ENCODE peak calls at places on chromosomes 3 and 15, in ten cellular contexts. One of them, this sample, is unnamed.
A peak's percentile ranks its signal among the peaks of the same experiment; 100 is the strongest.

GRCh38 chr15:65916664-65917406 is 47.5 kb downstream of the RAB11A start:
- DNase-seq in caudate nucleus: peak; percentile 58
- DNase-seq in fibroblast of lung: peak; percentile 65
- DNase-seq in erythroblast: peak; percentile 28
- DNase-seq in foreskin fibroblast: peak; percentile 84
- DNase-seq in stimulated activated CD4-positive, alpha-beta T cell treated with anti-CD3 and anti-CD28 coated beads, Interleukin-12 subunit alpha, Interleukin-12 subunit beta, amount 100 ng/mL, for 4 hours: peak; percentile 19
- DNase-seq in stimulated activated CD8-positive, alpha-beta memory T cell treated with anti-CD3 and anti-CD28 coated beads, Interleukin-15, amount 100 ng/mL, for 4 hours: no peak
- DNase-seq in HCEC 1CT: peak; percentile 43
- DNase-seq in GM23338: peak; percentile 88
- DNase-seq in midbrain: peak; percentile 72
- DNase-seq in this sample: peak; percentile 68

GRCh38 chr15:98062869-98063268 is 102.4 kb downstream of the ARRDC4 start:
- DNase-seq in GM23338: no peak
- DNase-seq in erythroblast: no peak
- DNase-seq in midbrain: no peak
- DNase-seq in stimulated activated CD4-positive, alpha-beta T cell treated with anti-CD3 and anti-CD28 coated beads, Interleukin-12 subunit alpha, Interleukin-12 subunit beta, amount 100 ng/mL, for 4 hours: no peak
- DNase-seq in foreskin fibroblast: no peak
- DNase-seq in caudate nucleus: no peak
- DNase-seq in HCEC 1CT: no peak
- DNase-seq in stimulated activated CD8-positive, alpha-beta memory T cell treated with anti-CD3 and anti-CD28 coated beads, Interleukin-15, amount 100 ng/mL, for 4 hours: no peak
- DNase-seq in fibroblast of lung: no peak
- DNase-seq in this sample: no peak

GRCh38 chr15:35545316-35545824 is 595 bp downstream of the DPH6 start:
- DNase-seq in stimulated activated CD4-positive, alpha-beta T cell treated with anti-CD3 and anti-CD28 coated beads, Interleukin-12 subunit alpha, Interleukin-12 subunit beta, amount 100 ng/mL, for 4 hours: peak; percentile 27
- DNase-seq in midbrain: no peak
- DNase-seq in caudate nucleus: no peak
- DNase-seq in HCEC 1CT: peak; percentile 63
- DNase-seq in fibroblast of lung: peak; percentile 72
- DNase-seq in GM23338: peak; percentile 50
- DNase-seq in stimulated activated CD8-positive, alpha-beta memory T cell treated with anti-CD3 and anti-CD28 coated beads, Interleukin-15, amount 100 ng/mL, for 4 hours: no peak
- DNase-seq in foreskin fibroblast: peak; percentile 79
- DNase-seq in erythroblast: peak; percentile 86
- DNase-seq in this sample: peak; percentile 32

GRCh38 chr3:183481582-183481981 is 53.2 kb upstream of the MCF2L2 start:
- DNase-seq in GM23338: no peak
- DNase-seq in caudate nucleus: no peak
- DNase-seq in stimulated activated CD4-positive, alpha-beta T cell treated with anti-CD3 and anti-CD28 coated beads, Interleukin-12 subunit alpha, Interleukin-12 subunit beta, amount 100 ng/mL, for 4 hours: no peak
- DNase-seq in stimulated activated CD8-positive, alpha-beta memory T cell treated with anti-CD3 and anti-CD28 coated beads, Interleukin-15, amount 100 ng/mL, for 4 hours: no peak
- DNase-seq in foreskin fibroblast: no peak
- DNase-seq in fibroblast of lung: peak; percentile 79
- DNase-seq in midbrain: no peak
- DNase-seq in erythroblast: no peak
- DNase-seq in HCEC 1CT: no peak
- DNase-seq in this sample: no peak

GRCh38 chr3:75342425-75342824 is 321.7 kb upstream of the FRG2C start:
- DNase-seq in erythroblast: no peak
- DNase-seq in stimulated activated CD4-positive, alpha-beta T cell treated with anti-CD3 and anti-CD28 coated beads, Interleukin-12 subunit alpha, Interleukin-12 subunit beta, amount 100 ng/mL, for 4 hours: no peak
- DNase-seq in midbrain: no peak
- DNase-seq in stimulated activated CD8-positive, alpha-beta memory T cell treated with anti-CD3 and anti-CD28 coated beads, Interleukin-15, amount 100 ng/mL, for 4 hours: no peak
- DNase-seq in caudate nucleus: no peak
- DNase-seq in fibroblast of lung: no peak
- DNase-seq in GM23338: no peak
- DNase-seq in HCEC 1CT: no peak
- DNase-seq in foreskin fibroblast: no peak
- DNase-seq in this sample: no peak

GRCh38 chr3:117786339-117786738 is 1076.8 kb downstream of the TUSC7 start:
- DNase-seq in erythroblast: no peak
- DNase-seq in stimulated activated CD4-positive, alpha-beta T cell treated with anti-CD3 and anti-CD28 coated beads, Interleukin-12 subunit alpha, Interleukin-12 subunit beta, amount 100 ng/mL, for 4 hours: no peak
- DNase-seq in GM23338: no peak
- DNase-seq in midbrain: no peak
- DNase-seq in stimulated activated CD8-positive, alpha-beta memory T cell treated with anti-CD3 and anti-CD28 coated beads, Interleukin-15, amount 100 ng/mL, for 4 hours: no peak
- DNase-seq in HCEC 1CT: no peak
- DNase-seq in foreskin fibroblast: no peak
- DNase-seq in fibroblast of lung: peak; percentile 66
- DNase-seq in caudate nucleus: no peak
- DNase-seq in this sample: no peak

GRCh38 chr3:25246921-25247320 is 181.1 kb upstream of the RARB start:
- DNase-seq in GM23338: peak; percentile 33
- DNase-seq in foreskin fibroblast: no peak
- DNase-seq in fibroblast of lung: no peak
- DNase-seq in stimulated activated CD8-positive, alpha-beta memory T cell treated with anti-CD3 and anti-CD28 coated beads, Interleukin-15, amount 100 ng/mL, for 4 hours: no peak
- DNase-seq in erythroblast: no peak
- DNase-seq in HCEC 1CT: no peak
- DNase-seq in stimulated activated CD4-positive, alpha-beta T cell treated with anti-CD3 and anti-CD28 coated beads, Interleukin-12 subunit alpha, Interleukin-12 subunit beta, amount 100 ng/mL, for 4 hours: no peak
- DNase-seq in midbrain: no peak
- DNase-seq in caudate nucleus: no peak
- DNase-seq in this sample: no peak

GRCh38 chr3:36373084-36373483 is 7.2 kb upstream of the STAC start:
- DNase-seq in midbrain: no peak
- DNase-seq in caudate nucleus: no peak
- DNase-seq in HCEC 1CT: no peak
- DNase-seq in GM23338: no peak
- DNase-seq in stimulated activated CD8-positive, alpha-beta memory T cell treated with anti-CD3 and anti-CD28 coated beads, Interleukin-15, amount 100 ng/mL, for 4 hours: no peak
- DNase-seq in stimulated activated CD4-positive, alpha-beta T cell treated with anti-CD3 and anti-CD28 coated beads, Interleukin-12 subunit alpha, Interleukin-12 subunit beta, amount 100 ng/mL, for 4 hours: no peak
- DNase-seq in fibroblast of lung: peak; percentile 97
- DNase-seq in erythroblast: no peak
- DNase-seq in foreskin fibroblast: peak; percentile 75
- DNase-seq in this sample: no peak

GRCh38 chr3:24242012-24242698 is 252.5 kb downstream of the THRB start:
- DNase-seq in stimulated activated CD4-positive, alpha-beta T cell treated with anti-CD3 and anti-CD28 coated beads, Interleukin-12 subunit alpha, Interleukin-12 subunit beta, amount 100 ng/mL, for 4 hours: no peak
- DNase-seq in erythroblast: no peak
- DNase-seq in midbrain: peak; percentile 21
- DNase-seq in foreskin fibroblast: peak; percentile 88
- DNase-seq in caudate nucleus: no peak
- DNase-seq in fibroblast of lung: peak; percentile 89
- DNase-seq in stimulated activated CD8-positive, alpha-beta memory T cell treated with anti-CD3 and anti-CD28 coated beads, Interleukin-15, amount 100 ng/mL, for 4 hours: no peak
- DNase-seq in HCEC 1CT: peak; percentile 74
- DNase-seq in GM23338: peak; percentile 24
- DNase-seq in this sample: no peak

GRCh38 chr3:86934851-86935250 is 56.1 kb downstream of the VGLL3 start:
- DNase-seq in erythroblast: no peak
- DNase-seq in fibroblast of lung: no peak
- DNase-seq in HCEC 1CT: no peak
- DNase-seq in stimulated activated CD4-positive, alpha-beta T cell treated with anti-CD3 and anti-CD28 coated beads, Interleukin-12 subunit alpha, Interleukin-12 subunit beta, amount 100 ng/mL, for 4 hours: no peak
- DNase-seq in foreskin fibroblast: no peak
- DNase-seq in stimulated activated CD8-positive, alpha-beta memory T cell treated with anti-CD3 and anti-CD28 coated beads, Interleukin-15, amount 100 ng/mL, for 4 hours: no peak
- DNase-seq in caudate nucleus: no peak
- DNase-seq in GM23338: no peak
- DNase-seq in midbrain: no peak
- DNase-seq in this sample: no peak

GRCh38 chr3:128701342-128702212 is 24.4 kb upstream of the RAB7A start:
- DNase-seq in caudate nucleus: no peak
- DNase-seq in HCEC 1CT: no peak
- DNase-seq in stimulated activated CD8-positive, alpha-beta memory T cell treated with anti-CD3 and anti-CD28 coated beads, Interleukin-15, amount 100 ng/mL, for 4 hours: no peak
- DNase-seq in GM23338: no peak
- DNase-seq in midbrain: no peak
- DNase-seq in erythroblast: no peak
- DNase-seq in fibroblast of lung: no peak
- DNase-seq in foreskin fibroblast: no peak
- DNase-seq in stimulated activated CD4-positive, alpha-beta T cell treated with anti-CD3 and anti-CD28 coated beads, Interleukin-12 subunit alpha, Interleukin-12 subunit beta, amount 100 ng/mL, for 4 hours: no peak
- DNase-seq in this sample: no peak

GRCh38 chr15:80982205-80982604 is 7.4 kb downstream of the MESD start:
- DNase-seq in stimulated activated CD8-positive, alpha-beta memory T cell treated with anti-CD3 and anti-CD28 coated beads, Interleukin-15, amount 100 ng/mL, for 4 hours: no peak
- DNase-seq in caudate nucleus: no peak
- DNase-seq in midbrain: no peak
- DNase-seq in stimulated activated CD4-positive, alpha-beta T cell treated with anti-CD3 and anti-CD28 coated beads, Interleukin-12 subunit alpha, Interleukin-12 subunit beta, amount 100 ng/mL, for 4 hours: no peak
- DNase-seq in GM23338: peak; percentile 53
- DNase-seq in fibroblast of lung: no peak
- DNase-seq in erythroblast: peak; percentile 20
- DNase-seq in HCEC 1CT: no peak
- DNase-seq in foreskin fibroblast: no peak
- DNase-seq in this sample: no peak

GRCh38 chr3:30073040-30073439 is 533.4 kb upstream of the TGFBR2 start:
- DNase-seq in stimulated activated CD8-positive, alpha-beta memory T cell treated with anti-CD3 and anti-CD28 coated beads, Interleukin-15, amount 100 ng/mL, for 4 hours: no peak
- DNase-seq in foreskin fibroblast: no peak
- DNase-seq in erythroblast: no peak
- DNase-seq in GM23338: no peak
- DNase-seq in stimulated activated CD4-positive, alpha-beta T cell treated with anti-CD3 and anti-CD28 coated beads, Interleukin-12 subunit alpha, Interleukin-12 subunit beta, amount 100 ng/mL, for 4 hours: no peak
- DNase-seq in midbrain: no peak
- DNase-seq in HCEC 1CT: no peak
- DNase-seq in caudate nucleus: no peak
- DNase-seq in fibroblast of lung: no peak
- DNase-seq in this sample: no peak

GRCh38 chr3:45226206-45226915 is at the start of gene TMEM158:
- DNase-seq in foreskin fibroblast: peak; percentile 95
- DNase-seq in caudate nucleus: peak; percentile 85
- DNase-seq in fibroblast of lung: peak; percentile 79
- DNase-seq in midbrain: peak; percentile 60
- DNase-seq in GM23338: peak; percentile 84
- DNase-seq in stimulated activated CD4-positive, alpha-beta T cell treated with anti-CD3 and anti-CD28 coated beads, Interleukin-12 subunit alpha, Interleukin-12 subunit beta, amount 100 ng/mL, for 4 hours: peak; percentile 83
- DNase-seq in stimulated activated CD8-positive, alpha-beta memory T cell treated with anti-CD3 and anti-CD28 coated beads, Interleukin-15, amount 100 ng/mL, for 4 hours: peak; percentile 60
- DNase-seq in erythroblast: peak; percentile 87
- DNase-seq in HCEC 1CT: peak; percentile 91
- DNase-seq in this sample: peak; percentile 95

GRCh38 chr15:25693321-25694237 is 169.5 kb downstream of the ATP10A start:
- DNase-seq in erythroblast: peak; percentile 26
- DNase-seq in HCEC 1CT: no peak
- DNase-seq in stimulated activated CD8-positive, alpha-beta memory T cell treated with anti-CD3 and anti-CD28 coated beads, Interleukin-15, amount 100 ng/mL, for 4 hours: no peak
- DNase-seq in GM23338: peak; percentile 64
- DNase-seq in fibroblast of lung: peak; percentile 23
- DNase-seq in caudate nucleus: no peak
- DNase-seq in stimulated activated CD4-positive, alpha-beta T cell treated with anti-CD3 and anti-CD28 coated beads, Interleukin-12 subunit alpha, Interleukin-12 subunit beta, amount 100 ng/mL, for 4 hours: peak; percentile 26
- DNase-seq in midbrain: no peak
- DNase-seq in foreskin fibroblast: peak; percentile 65
- DNase-seq in this sample: peak; percentile 31

GRCh38 chr15:41866263-41866703 is 27.6 kb downstream of the SPTBN5 start:
- DNase-seq in stimulated activated CD4-positive, alpha-beta T cell treated with anti-CD3 and anti-CD28 coated beads, Interleukin-12 subunit alpha, Interleukin-12 subunit beta, amount 100 ng/mL, for 4 hours: no peak
- DNase-seq in midbrain: no peak
- DNase-seq in HCEC 1CT: no peak
- DNase-seq in foreskin fibroblast: no peak
- DNase-seq in stimulated activated CD8-positive, alpha-beta memory T cell treated with anti-CD3 and anti-CD28 coated beads, Interleukin-15, amount 100 ng/mL, for 4 hours: no peak
- DNase-seq in GM23338: no peak
- DNase-seq in caudate nucleus: no peak
- DNase-seq in erythroblast: no peak
- DNase-seq in fibroblast of lung: no peak
- DNase-seq in this sample: peak; percentile 35

GRCh38 chr3:58034738-58035511 is 26.7 kb downstream of the FLNB start:
- DNase-seq in stimulated activated CD8-positive, alpha-beta memory T cell treated with anti-CD3 and anti-CD28 coated beads, Interleukin-15, amount 100 ng/mL, for 4 hours: no peak
- DNase-seq in caudate nucleus: no peak
- DNase-seq in HCEC 1CT: no peak
- DNase-seq in fibroblast of lung: no peak
- DNase-seq in foreskin fibroblast: no peak
- DNase-seq in midbrain: no peak
- DNase-seq in GM23338: peak; percentile 41
- DNase-seq in erythroblast: no peak
- DNase-seq in stimulated activated CD4-positive, alpha-beta T cell treated with anti-CD3 and anti-CD28 coated beads, Interleukin-12 subunit alpha, Interleukin-12 subunit beta, amount 100 ng/mL, for 4 hours: no peak
- DNase-seq in this sample: peak; percentile 78

GRCh38 chr3:139122221-139122581 is 77.5 kb upstream of the PRR23C start:
- DNase-seq in stimulated activated CD4-positive, alpha-beta T cell treated with anti-CD3 and anti-CD28 coated beads, Interleukin-12 subunit alpha, Interleukin-12 subunit beta, amount 100 ng/mL, for 4 hours: no peak
- DNase-seq in caudate nucleus: no peak
- DNase-seq in HCEC 1CT: peak; percentile 55
- DNase-seq in fibroblast of lung: peak; percentile 47
- DNase-seq in erythroblast: no peak
- DNase-seq in GM23338: no peak
- DNase-seq in foreskin fibroblast: peak; percentile 93
- DNase-seq in stimulated activated CD8-positive, alpha-beta memory T cell treated with anti-CD3 and anti-CD28 coated beads, Interleukin-15, amount 100 ng/mL, for 4 hours: no peak
- DNase-seq in midbrain: no peak
- DNase-seq in this sample: no peak

GRCh38 chr15:58864602-58865419 is 68.7 kb downstream of the SLTM start:
- DNase-seq in HCEC 1CT: no peak
- DNase-seq in stimulated activated CD8-positive, alpha-beta memory T cell treated with anti-CD3 and anti-CD28 coated beads, Interleukin-15, amount 100 ng/mL, for 4 hours: no peak
- DNase-seq in fibroblast of lung: peak; percentile 23
- DNase-seq in caudate nucleus: peak; percentile 37
- DNase-seq in midbrain: no peak
- DNase-seq in stimulated activated CD4-positive, alpha-beta T cell treated with anti-CD3 and anti-CD28 coated beads, Interleukin-12 subunit alpha, Interleukin-12 subunit beta, amount 100 ng/mL, for 4 hours: no peak
- DNase-seq in erythroblast: peak; percentile 35
- DNase-seq in GM23338: peak; percentile 80
- DNase-seq in foreskin fibroblast: peak; percentile 34
- DNase-seq in this sample: no peak

GRCh38 chr3:38600551-38600950 is 48.9 kb downstream of the SCN5A start:
- DNase-seq in stimulated activated CD8-positive, alpha-beta memory T cell treated with anti-CD3 and anti-CD28 coated beads, Interleukin-15, amount 100 ng/mL, for 4 hours: no peak
- DNase-seq in fibroblast of lung: no peak
- DNase-seq in GM23338: no peak
- DNase-seq in caudate nucleus: no peak
- DNase-seq in HCEC 1CT: no peak
- DNase-seq in stimulated activated CD4-positive, alpha-beta T cell treated with anti-CD3 and anti-CD28 coated beads, Interleukin-12 subunit alpha, Interleukin-12 subunit beta, amount 100 ng/mL, for 4 hours: no peak
- DNase-seq in erythroblast: no peak
- DNase-seq in foreskin fibroblast: no peak
- DNase-seq in midbrain: no peak
- DNase-seq in this sample: no peak

GRCh38 chr3:65597225-65597951 is 441.3 kb downstream of the MAGI1 start:
- DNase-seq in fibroblast of lung: peak; percentile 68
- DNase-seq in stimulated activated CD4-positive, alpha-beta T cell treated with anti-CD3 and anti-CD28 coated beads, Interleukin-12 subunit alpha, Interleukin-12 subunit beta, amount 100 ng/mL, for 4 hours: no peak
- DNase-seq in stimulated activated CD8-positive, alpha-beta memory T cell treated with anti-CD3 and anti-CD28 coated beads, Interleukin-15, amount 100 ng/mL, for 4 hours: no peak
- DNase-seq in erythroblast: no peak
- DNase-seq in foreskin fibroblast: peak; percentile 77
- DNase-seq in HCEC 1CT: no peak
- DNase-seq in caudate nucleus: peak; percentile 74
- DNase-seq in midbrain: peak; percentile 82
- DNase-seq in GM23338: peak; percentile 98
- DNase-seq in this sample: no peak

GRCh38 chr3:42010530-42010929 is 48.6 kb upstream of the ULK4 start:
- DNase-seq in caudate nucleus: no peak
- DNase-seq in erythroblast: no peak
- DNase-seq in midbrain: no peak
- DNase-seq in HCEC 1CT: no peak
- DNase-seq in foreskin fibroblast: peak; percentile 50
- DNase-seq in stimulated activated CD4-positive, alpha-beta T cell treated with anti-CD3 and anti-CD28 coated beads, Interleukin-12 subunit alpha, Interleukin-12 subunit beta, amount 100 ng/mL, for 4 hours: no peak
- DNase-seq in fibroblast of lung: no peak
- DNase-seq in stimulated activated CD8-positive, alpha-beta memory T cell treated with anti-CD3 and anti-CD28 coated beads, Interleukin-15, amount 100 ng/mL, for 4 hours: no peak
- DNase-seq in GM23338: no peak
- DNase-seq in this sample: no peak

GRCh38 chr3:127391436-127392145 is 103.7 kb upstream of the PRR20G start:
- DNase-seq in foreskin fibroblast: no peak
- DNase-seq in caudate nucleus: no peak
- DNase-seq in GM23338: no peak
- DNase-seq in stimulated activated CD8-positive, alpha-beta memory T cell treated with anti-CD3 and anti-CD28 coated beads, Interleukin-15, amount 100 ng/mL, for 4 hours: no peak
- DNase-seq in midbrain: no peak
- DNase-seq in fibroblast of lung: no peak
- DNase-seq in stimulated activated CD4-positive, alpha-beta T cell treated with anti-CD3 and anti-CD28 coated beads, Interleukin-12 subunit alpha, Interleukin-12 subunit beta, amount 100 ng/mL, for 4 hours: no peak
- DNase-seq in HCEC 1CT: no peak
- DNase-seq in erythroblast: no peak
- DNase-seq in this sample: no peak

This sample was measured in K562.